ENCODE peak calls at places on chromosomes 7 and 10, in nine cellular contexts. S is heart left ventricle, R is mesendoderm, B is uterus, H is spleen, L is aorta, G is body of pancreas, Q is esophagus squamous epithelium, A is HCT116. C is an unnamed sample. For H3K4me1, the result is how much of the 10 kb centered on the place peaks cover.

GRCh38 chr10:115827180-115827579 is 445.8 kb downstream of the GFRA1 start:
- DNase-seq in S (no peak), R (no peak), B (no peak), H (no peak), L (no peak), G (no peak), Q (no peak), A (no peak), C (no peak)

GRCh38 chr7:107505997-107506682 is 36.3 kb downstream of the GPR22 start:
- DNase-seq in S (peak), R (no peak), B (no peak), H (no peak), L (no peak), G (peak), Q (no peak), A (no peak), C (no peak)

GRCh38 chr10:78165617-78166016 is 132.0 kb downstream of the RPS24 start:
- DNase-seq in S (no peak), R (peak), B (no peak), H (no peak), L (no peak), G (no peak), Q (no peak), A (peak), C (no peak)

GRCh38 chr10:48456808-48457761 is 147.8 kb downstream of the ARHGAP22 start:
- DNase-seq in S (peak), R (no peak), B (no peak), H (peak), L (peak), G (peak), Q (no peak), A (no peak), C (no peak)

GRCh38 chr7:128215739-128216138 is 25.3 kb upstream of the LEP start:
- DNase-seq in S (no peak), R (no peak), B (no peak), H (no peak), L (no peak), G (no peak), Q (no peak), A (no peak), C (no peak)

GRCh38 chr10:405648-406047 is 270.4 kb downstream of the ZMYND11 start:
- DNase-seq in S (no peak), R (no peak), B (no peak), H (no peak), L (no peak), G (no peak), Q (no peak), A (no peak), C (no peak)

GRCh38 chr7:3162286-3162685 is 118.6 kb upstream of the CARD11 start:
- DNase-seq in S (no peak), R (peak), B (no peak), H (no peak), L (peak), G (no peak), Q (no peak), A (no peak), C (no peak)

GRCh38 chr7:35992436-35992835 is 160.6 kb upstream of the EEPD1 start:
- DNase-seq in S (no peak), R (no peak), B (no peak), H (no peak), L (no peak), G (no peak), Q (no peak), A (no peak), C (no peak)

GRCh38 chr10:26881600-26882331 is 21.0 kb upstream of the ABI1 start:
- DNase-seq in S (no peak), R (peak), B (no peak), H (no peak), L (no peak), G (no peak), Q (no peak), A (peak), C (peak)

GRCh38 chr7:94289071-94289470 is 105.6 kb upstream of the COL1A2 start:
- DNase-seq in S (no peak), R (peak), B (peak), H (no peak), L (peak), G (peak), Q (no peak), A (peak), C (no peak)

GRCh38 chr7:118148930-118149329 is 35.0 kb upstream of the LSM8 start:
- DNase-seq in S (no peak), R (peak), B (no peak), H (no peak), L (no peak), G (no peak), Q (no peak), A (no peak), C (no peak)

GRCh38 chr10:122227754-122228153 is 43.3 kb upstream of the BTBD16 start:
- DNase-seq in S (no peak), R (no peak), B (no peak), H (no peak), L (no peak), G (no peak), Q (no peak), A (no peak), C (no peak)

GRCh38 chr7:4527988-4528641 is 154.0 kb upstream of the FOXK1 start:
- DNase-seq in S (no peak), R (no peak), B (no peak), H (no peak), L (no peak), G (no peak), Q (no peak), A (peak), C (no peak)

GRCh38 chr7:4519819-4520520 is 162.1 kb upstream of the FOXK1 start:
- DNase-seq in S (no peak), R (peak), B (no peak), H (no peak), L (no peak), G (no peak), Q (no peak), A (no peak), C (no peak)

GRCh38 chr7:4525884-4526283 is 156.2 kb upstream of the FOXK1 start:
- DNase-seq in S (no peak), R (no peak), B (no peak), H (no peak), L (no peak), G (no peak), Q (no peak), A (no peak), C (no peak)

GRCh38 chr7:4523219-4523618 is 158.9 kb upstream of the FOXK1 start:
- DNase-seq in S (no peak), R (no peak), B (no peak), H (no peak), L (no peak), G (no peak), Q (no peak), A (no peak), C (no peak)

GRCh38 chr7:4523873-4524272 is 158.2 kb upstream of the FOXK1 start:
- DNase-seq in S (no peak), R (no peak), B (no peak), H (no peak), L (no peak), G (no peak), Q (no peak), A (no peak), C (no peak)
- H3K4me1 ChIP-seq in S (under half), R (under half), B (under half), H (under half), L (under half), G (under half), Q (under half), A (under half), C (under half)

GRCh38 chr10:92691042-92691590 is 1.4 kb downstream of the HHEX start:
- DNase-seq in S (no peak), R (peak), B (no peak), H (peak), L (peak), G (peak), Q (no peak), A (no peak), C (no peak)

GRCh38 chr10:92689663-92690210 is at the start of gene HHEX:
- DNase-seq in S (peak), R (peak), B (no peak), H (peak), L (peak), G (peak), Q (no peak), A (peak), C (peak)

GRCh38 chr10:92688927-92689662 is 660 bp upstream of the HHEX start:
- DNase-seq in S (peak), R (peak), B (peak), H (no peak), L (peak), G (peak), Q (no peak), A (no peak), C (peak)

GRCh38 chr10:92690211-92691041 is 671 bp downstream of the HHEX start:
- DNase-seq in S (peak), R (peak), B (peak), H (peak), L (peak), G (peak), Q (no peak), A (peak), C (peak)

DNA sequence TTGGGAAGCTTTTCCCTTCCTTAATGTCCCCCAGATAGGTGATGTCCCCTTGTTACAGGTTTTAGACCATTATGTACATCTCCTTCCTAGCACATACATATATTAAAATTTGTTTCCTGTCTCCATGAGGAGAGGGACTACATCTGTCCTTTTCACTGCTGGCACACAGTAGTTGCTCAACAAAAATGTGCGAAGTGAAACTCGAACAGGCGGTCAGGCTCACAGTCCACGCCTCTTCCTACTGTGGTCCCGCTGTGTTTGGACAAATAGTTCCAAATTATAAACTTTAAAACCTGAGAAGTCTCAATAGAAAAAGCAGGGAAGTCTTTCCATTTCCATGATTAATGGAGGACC is 1.2 kb upstream of the HHEX start:
- DNase-seq in S (no peak), R (no peak), B (no peak), H (no peak), L (no peak), G (no peak), Q (no peak), A (no peak), C (no peak)
- H3K4me3 ChIP-seq in S (peak), R (no peak), B (peak), H (peak), L (no peak), G (peak), Q (peak), A (no peak), C (no peak)

GRCh38 chr7:95546647-95547046 is 49.7 kb downstream of the PDK4 start:
- DNase-seq in S (no peak), R (no peak), B (no peak), H (no peak), L (no peak), G (no peak), Q (no peak), A (no peak), C (no peak)
- H3K4me1 ChIP-seq in S (half or more), R (under half), B (under half), H (under half), L (under half), G (half or more), Q (under half), A (under half), C (under half)

DNA sequence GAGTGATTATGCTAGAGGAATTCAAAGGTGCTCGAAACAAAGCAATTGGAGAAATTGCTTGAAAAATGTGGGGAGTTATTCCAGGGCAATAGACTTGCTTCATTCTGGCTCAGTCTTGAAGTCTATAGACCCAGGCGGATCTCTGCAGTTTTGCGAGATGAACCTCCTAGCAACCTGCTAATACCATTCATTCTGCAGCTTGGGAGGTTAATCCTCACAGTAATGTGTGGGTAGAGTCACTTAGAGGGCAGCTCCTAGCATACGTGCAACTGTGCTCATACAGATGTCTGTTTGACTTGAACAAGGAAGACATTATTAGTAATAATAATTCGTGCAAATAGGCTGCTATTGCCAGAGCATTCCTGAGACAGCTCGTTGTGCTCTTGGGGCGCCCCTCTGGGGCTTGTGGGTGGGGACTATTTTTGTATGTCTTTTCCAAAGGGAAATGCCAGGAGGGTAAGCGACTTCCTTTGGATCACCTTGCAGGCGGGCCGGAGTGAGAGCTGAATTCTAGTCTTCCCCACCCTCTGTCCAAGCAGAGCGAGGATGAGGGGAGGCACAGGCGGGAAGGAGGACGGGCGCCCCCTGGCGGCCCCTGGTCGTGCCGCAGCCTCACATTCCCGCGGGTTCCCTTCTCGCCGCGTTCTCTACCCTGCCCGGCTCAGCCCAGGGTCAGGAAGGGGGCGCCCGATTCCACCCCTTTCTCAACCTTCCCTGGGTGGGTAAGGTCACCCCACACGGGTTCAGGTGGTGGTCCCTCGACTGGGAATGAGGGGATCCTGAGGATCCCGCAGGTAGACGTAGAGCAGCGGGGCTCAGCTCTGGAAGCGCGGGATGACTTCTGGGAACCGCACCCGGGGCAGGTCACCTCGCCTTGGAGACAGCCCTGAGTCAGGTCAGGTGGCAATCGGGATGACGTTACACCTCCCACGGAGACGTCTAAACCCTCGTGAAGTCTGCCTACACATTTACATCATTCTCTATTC is 241.5 kb downstream of the PHTF2 start:
- DNase-seq in S (peak), R (peak), B (no peak), H (peak), L (peak), G (peak), Q (no peak), A (peak), C (no peak)
- H3K4me3 ChIP-seq in S (no peak), R (no peak), B (no peak), H (no peak), L (no peak), G (no peak), Q (peak), A (peak), C (no peak)

GRCh38 chr10:45419673-45420020 is 45.6 kb downstream of the ALOX5 start:
- DNase-seq in S (no peak), R (no peak), B (no peak), H (no peak), L (no peak), G (no peak), Q (no peak), A (no peak), C (no peak)
- H3K4me1 ChIP-seq in S (under half), R (under half), B (under half), H (half or more), L (under half), G (under half), Q (under half), A (under half), C (under half)

C was measured in CD4-positive, CD25-positive, alpha-beta regulatory T cell.